ENCODE peak calls at places on chromosomes 12 and 14, in eight cellular contexts. One of them, this sample, is unnamed.

GRCh38 chr14:88834883-88835431 is 10.5 kb downstream of the TTC8 start:
- DNase-seq in mammary epithelial cell: peak
- DNase-seq in OCI-LY7: no peak
- DNase-seq in neuronal stem cell: no peak
- DNase-seq in astrocyte: peak
- DNase-seq in GM23338: no peak
- DNase-seq in hepatocyte: no peak
- DNase-seq in IMR-90: peak
- DNase-seq in this sample: peak

GRCh38 chr14:68589447-68590232 is 203.2 kb downstream of the ZFP36L1 start:
- DNase-seq in mammary epithelial cell: no peak
- DNase-seq in OCI-LY7: no peak
- DNase-seq in neuronal stem cell: no peak
- DNase-seq in astrocyte: no peak
- DNase-seq in GM23338: no peak
- DNase-seq in hepatocyte: peak
- DNase-seq in IMR-90: peak
- DNase-seq in this sample: no peak

GRCh38 chr14:102029956-102030355 is 56.9 kb downstream of the HSP90AA1 start:
- DNase-seq in mammary epithelial cell: no peak
- DNase-seq in OCI-LY7: no peak
- DNase-seq in neuronal stem cell: no peak
- DNase-seq in astrocyte: peak
- DNase-seq in GM23338: no peak
- DNase-seq in hepatocyte: no peak
- DNase-seq in IMR-90: peak
- DNase-seq in this sample: peak

GRCh38 chr12:51171884-51172514 is 936 bp downstream of the TFCP2 start:
- DNase-seq in mammary epithelial cell: peak
- DNase-seq in OCI-LY7: peak
- DNase-seq in neuronal stem cell: no peak
- DNase-seq in astrocyte: peak
- DNase-seq in GM23338: peak
- DNase-seq in hepatocyte: peak
- DNase-seq in IMR-90: peak
- DNase-seq in this sample: peak

GRCh38 chr14:52079239-52079956 is 10.5 kb upstream of the NID2 start:
- DNase-seq in mammary epithelial cell: peak
- DNase-seq in OCI-LY7: no peak
- DNase-seq in neuronal stem cell: no peak
- DNase-seq in astrocyte: peak
- DNase-seq in GM23338: no peak
- DNase-seq in hepatocyte: no peak
- DNase-seq in IMR-90: peak
- DNase-seq in this sample: peak

GRCh38 chr12:120249875-120250795 is 15.4 kb downstream of the PXN start:
- DNase-seq in mammary epithelial cell: no peak
- DNase-seq in OCI-LY7: no peak
- DNase-seq in neuronal stem cell: no peak
- DNase-seq in astrocyte: no peak
- DNase-seq in GM23338: no peak
- DNase-seq in hepatocyte: no peak
- DNase-seq in IMR-90: no peak
- DNase-seq in this sample: no peak

GRCh38 chr12:67515679-67516363 is 132.7 kb upstream of the DYRK2 start:
- DNase-seq in mammary epithelial cell: no peak
- DNase-seq in OCI-LY7: peak
- DNase-seq in neuronal stem cell: no peak
- DNase-seq in astrocyte: peak
- DNase-seq in GM23338: no peak
- DNase-seq in hepatocyte: peak
- DNase-seq in IMR-90: no peak
- DNase-seq in this sample: peak

GRCh38 chr14:78747809-78748208 is 577.6 kb downstream of the NRXN3 start:
- DNase-seq in mammary epithelial cell: no peak
- DNase-seq in OCI-LY7: no peak
- DNase-seq in neuronal stem cell: no peak
- DNase-seq in astrocyte: no peak
- DNase-seq in GM23338: no peak
- DNase-seq in hepatocyte: no peak
- DNase-seq in IMR-90: no peak
- DNase-seq in this sample: no peak

GRCh38 chr12:75795125-75795524 is 236.5 kb downstream of the PHLDA1 start:
- DNase-seq in mammary epithelial cell: no peak
- DNase-seq in OCI-LY7: no peak
- DNase-seq in neuronal stem cell: no peak
- DNase-seq in astrocyte: no peak
- DNase-seq in GM23338: no peak
- DNase-seq in hepatocyte: no peak
- DNase-seq in IMR-90: no peak
- DNase-seq in this sample: no peak

GRCh38 chr12:15534870-15535269 is 212.6 kb downstream of the PTPRO start:
- DNase-seq in mammary epithelial cell: no peak
- DNase-seq in OCI-LY7: no peak
- DNase-seq in neuronal stem cell: no peak
- DNase-seq in astrocyte: no peak
- DNase-seq in GM23338: no peak
- DNase-seq in hepatocyte: no peak
- DNase-seq in IMR-90: peak
- DNase-seq in this sample: no peak

GRCh38 chr14:57086271-57087162 is 182.2 kb downstream of the EXOC5 start:
- DNase-seq in mammary epithelial cell: no peak
- DNase-seq in OCI-LY7: no peak
- DNase-seq in neuronal stem cell: no peak
- DNase-seq in astrocyte: no peak
- DNase-seq in GM23338: no peak
- DNase-seq in hepatocyte: no peak
- DNase-seq in IMR-90: no peak
- DNase-seq in this sample: no peak

GRCh38 chr14:53368714-53369191 is 215.6 kb upstream of the DDHD1 start:
- DNase-seq in mammary epithelial cell: peak
- DNase-seq in OCI-LY7: no peak
- DNase-seq in neuronal stem cell: no peak
- DNase-seq in astrocyte: peak
- DNase-seq in GM23338: no peak
- DNase-seq in hepatocyte: no peak
- DNase-seq in IMR-90: peak
- DNase-seq in this sample: peak
- H3K27ac ChIP-seq in mammary epithelial cell: no peak
- H3K27ac ChIP-seq in OCI-LY7: no peak
- H3K27ac ChIP-seq in neuronal stem cell: no peak
- H3K27ac ChIP-seq in astrocyte: peak
- H3K27ac ChIP-seq in GM23338: no peak
- H3K27ac ChIP-seq in hepatocyte: peak
- H3K27ac ChIP-seq in IMR-90: no peak
- H3K27ac ChIP-seq in this sample: peak

GRCh38 chr12:116476227-116476852 is 82.8 kb upstream of the MAP1LC3B2 start:
- DNase-seq in mammary epithelial cell: no peak
- DNase-seq in OCI-LY7: no peak
- DNase-seq in neuronal stem cell: no peak
- DNase-seq in astrocyte: no peak
- DNase-seq in GM23338: no peak
- DNase-seq in hepatocyte: no peak
- DNase-seq in IMR-90: peak
- DNase-seq in this sample: no peak

GRCh38 chr12:116474899-116475298 is 84.3 kb upstream of the MAP1LC3B2 start:
- DNase-seq in mammary epithelial cell: no peak
- DNase-seq in OCI-LY7: no peak
- DNase-seq in neuronal stem cell: no peak
- DNase-seq in astrocyte: no peak
- DNase-seq in GM23338: no peak
- DNase-seq in hepatocyte: no peak
- DNase-seq in IMR-90: no peak
- DNase-seq in this sample: no peak

GRCh38 chr12:116472193-116472592 is 87.0 kb upstream of the MAP1LC3B2 start:
- DNase-seq in mammary epithelial cell: no peak
- DNase-seq in OCI-LY7: no peak
- DNase-seq in neuronal stem cell: no peak
- DNase-seq in astrocyte: no peak
- DNase-seq in GM23338: no peak
- DNase-seq in hepatocyte: no peak
- DNase-seq in IMR-90: no peak
- DNase-seq in this sample: no peak

GRCh38 chr12:116474331-116474730 is 84.8 kb upstream of the MAP1LC3B2 start:
- DNase-seq in mammary epithelial cell: peak
- DNase-seq in OCI-LY7: no peak
- DNase-seq in neuronal stem cell: no peak
- DNase-seq in astrocyte: no peak
- DNase-seq in GM23338: no peak
- DNase-seq in hepatocyte: no peak
- DNase-seq in IMR-90: no peak
- DNase-seq in this sample: no peak

DNA sequence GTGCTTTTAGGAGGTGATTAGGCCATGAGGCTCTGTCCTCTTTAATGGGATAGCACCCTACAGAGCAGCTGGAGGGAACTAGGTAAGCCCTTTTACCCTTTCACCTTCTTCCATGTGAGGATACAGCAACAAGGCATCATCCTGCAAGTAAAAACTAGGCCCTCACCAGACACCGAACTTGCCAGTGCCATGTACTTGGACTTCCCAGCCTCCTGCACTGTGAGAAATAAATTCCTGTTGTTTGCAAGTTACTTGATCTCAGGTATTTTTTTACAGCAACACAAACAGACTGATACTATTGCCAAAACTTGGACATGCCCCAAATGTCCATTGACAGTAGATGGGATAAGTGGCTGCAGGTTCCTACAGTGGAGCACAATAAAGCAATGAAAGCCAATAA is 85.8 kb upstream of the MAP1LC3B2 start:
- DNase-seq in mammary epithelial cell: no peak
- DNase-seq in OCI-LY7: no peak
- DNase-seq in neuronal stem cell: no peak
- DNase-seq in astrocyte: no peak
- DNase-seq in GM23338: no peak
- DNase-seq in hepatocyte: no peak
- DNase-seq in IMR-90: no peak
- DNase-seq in this sample: no peak
- H3K4me2 ChIP-seq in mammary epithelial cell: no peak
- H3K4me2 ChIP-seq in OCI-LY7: no peak
- H3K4me2 ChIP-seq in neuronal stem cell: no peak
- H3K4me2 ChIP-seq in astrocyte: no peak
- H3K4me2 ChIP-seq in GM23338: no peak
- H3K4me2 ChIP-seq in hepatocyte: no peak
- H3K4me2 ChIP-seq in IMR-90: no peak
- H3K4me2 ChIP-seq in this sample: no peak

GRCh38 chr12:116408489-116409217 is 131.2 kb upstream of the MED13L start:
- DNase-seq in mammary epithelial cell: no peak
- DNase-seq in OCI-LY7: no peak
- DNase-seq in neuronal stem cell: no peak
- DNase-seq in astrocyte: no peak
- DNase-seq in GM23338: no peak
- DNase-seq in hepatocyte: no peak
- DNase-seq in IMR-90: no peak
- DNase-seq in this sample: no peak

GRCh38 chr12:116403546-116403945 is 126.1 kb upstream of the MED13L start:
- DNase-seq in mammary epithelial cell: no peak
- DNase-seq in OCI-LY7: no peak
- DNase-seq in neuronal stem cell: no peak
- DNase-seq in astrocyte: no peak
- DNase-seq in GM23338: no peak
- DNase-seq in hepatocyte: no peak
- DNase-seq in IMR-90: no peak
- DNase-seq in this sample: no peak

GRCh38 chr12:116402163-116402939 is 124.9 kb upstream of the MED13L start:
- DNase-seq in mammary epithelial cell: peak
- DNase-seq in OCI-LY7: no peak
- DNase-seq in neuronal stem cell: no peak
- DNase-seq in astrocyte: no peak
- DNase-seq in GM23338: no peak
- DNase-seq in hepatocyte: no peak
- DNase-seq in IMR-90: no peak
- DNase-seq in this sample: no peak

GRCh38 chr12:116404913-116405611 is 127.6 kb upstream of the MED13L start:
- DNase-seq in mammary epithelial cell: no peak
- DNase-seq in OCI-LY7: no peak
- DNase-seq in neuronal stem cell: no peak
- DNase-seq in astrocyte: no peak
- DNase-seq in GM23338: no peak
- DNase-seq in hepatocyte: no peak
- DNase-seq in IMR-90: no peak
- DNase-seq in this sample: peak

DNA sequence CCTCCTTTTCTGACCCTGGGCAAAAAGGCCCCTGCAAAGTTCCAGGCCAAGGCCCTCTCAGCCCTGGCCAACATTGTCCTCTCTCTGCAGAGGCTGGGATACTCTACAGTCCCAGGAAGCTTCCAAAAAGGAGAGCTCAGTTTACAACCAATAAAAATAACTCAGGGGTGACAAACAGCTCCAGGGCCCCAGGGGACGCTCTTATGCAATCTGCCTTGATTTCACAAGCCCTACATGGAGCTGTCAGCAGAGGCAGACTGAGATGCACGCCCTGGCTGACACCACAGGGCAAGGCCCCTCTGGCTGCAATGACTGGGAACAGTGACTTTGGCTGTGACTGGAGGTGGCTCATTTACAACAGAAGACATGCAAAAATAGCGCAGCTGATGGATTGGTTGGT is 129.0 kb upstream of the MED13L start:
- DNase-seq in mammary epithelial cell: peak
- DNase-seq in OCI-LY7: peak
- DNase-seq in neuronal stem cell: no peak
- DNase-seq in astrocyte: no peak
- DNase-seq in GM23338: peak
- DNase-seq in hepatocyte: peak
- DNase-seq in IMR-90: peak
- DNase-seq in this sample: peak
- H3K27ac ChIP-seq in mammary epithelial cell: no peak
- H3K27ac ChIP-seq in OCI-LY7: no peak
- H3K27ac ChIP-seq in neuronal stem cell: no peak
- H3K27ac ChIP-seq in astrocyte: no peak
- H3K27ac ChIP-seq in GM23338: no peak
- H3K27ac ChIP-seq in hepatocyte: peak
- H3K27ac ChIP-seq in IMR-90: no peak
- H3K27ac ChIP-seq in this sample: peak

GRCh38 chr12:116731801-116732200 is 6.1 kb downstream of the SPRING1 start:
- DNase-seq in mammary epithelial cell: no peak
- DNase-seq in OCI-LY7: no peak
- DNase-seq in neuronal stem cell: no peak
- DNase-seq in astrocyte: no peak
- DNase-seq in GM23338: no peak
- DNase-seq in hepatocyte: no peak
- DNase-seq in IMR-90: no peak
- DNase-seq in this sample: no peak
- H3K4me2 ChIP-seq in mammary epithelial cell: no peak
- H3K4me2 ChIP-seq in OCI-LY7: no peak
- H3K4me2 ChIP-seq in neuronal stem cell: no peak
- H3K4me2 ChIP-seq in astrocyte: no peak
- H3K4me2 ChIP-seq in GM23338: no peak
- H3K4me2 ChIP-seq in hepatocyte: no peak
- H3K4me2 ChIP-seq in IMR-90: no peak
- H3K4me2 ChIP-seq in this sample: no peak